ENCODE peak calls at places on chromosomes 16 and 17, in four cellular contexts. R is pancreas; O is CD4-positive, alpha-beta T cell; N is T-cell. H is an unnamed sample.

GRCh38 chr16:57620316-57621231 is 7.9 kb upstream of the ADGRG1 start:
- DNase-seq in R (peak), O (no peak), N (no peak), H (no peak)

GRCh38 chr17:12631076-12631475 is 34.6 kb upstream of the MYOCD start:
- DNase-seq in N (no peak), R (no peak), O (no peak), H (no peak)

GRCh38 chr17:60353773-60354172 is 38.2 kb downstream of the USP32 start:
- DNase-seq in R (no peak), O (no peak), N (no peak), H (no peak)

GRCh38 chr17:81837641-81838040 is 2.8 kb upstream of the PPP1R27 start:
- DNase-seq in N (no peak), R (no peak), O (no peak), H (no peak)

GRCh38 chr17:18039535-18040286 is 503 bp downstream of the GID4 start:
- DNase-seq in O (no peak), N (no peak), R (peak), H (no peak)

GRCh38 chr17:69269174-69269998 is 40.8 kb upstream of the ABCA10 start:
- DNase-seq in R (no peak), N (no peak), O (no peak), H (no peak)

GRCh38 chr17:73798111-73798748 is 154.0 kb upstream of the SDK2 start:
- DNase-seq in N (no peak), R (no peak), O (no peak), H (no peak)

GRCh38 chr17:28871056-28871579 is 16.3 kb downstream of the ERAL1 start:
- DNase-seq in R (no peak), N (peak), O (peak), H (no peak)

GRCh38 chr16:52384378-52384777 is 162.6 kb downstream of the TOX3 start:
- DNase-seq in R (no peak), N (no peak), O (no peak), H (no peak)

GRCh38 chr16:16137110-16137509 is 86.2 kb downstream of the ABCC6 start:
- DNase-seq in O (no peak), R (no peak), N (no peak), H (no peak)

GRCh38 chr17:29563816-29564215 is 3.0 kb downstream of the ABHD15 start:
- DNase-seq in N (no peak), O (no peak), R (peak), H (no peak)

GRCh38 chr17:63772801-63773271 is 561 bp downstream of the CCDC47 start:
- DNase-seq in O (no peak), N (no peak), R (no peak), H (no peak)

GRCh38 chr16:29656688-29657523 is 6.1 kb upstream of the SPN start:
- DNase-seq in O (no peak), R (no peak), N (no peak), H (no peak)

GRCh38 chr16:49492090-49492801 is 118.6 kb downstream of the C16orf78 start:
- DNase-seq in N (no peak), O (peak), R (peak), H (peak)

GRCh38 chr17:80465316-80465974 is 11.0 kb downstream of the NPTX1 start:
- DNase-seq in O (no peak), N (no peak), R (peak), H (no peak)

GRCh38 chr17:61454095-61454931 is 2.1 kb downstream of the TBX4 start:
- DNase-seq in N (no peak), O (no peak), R (no peak), H (no peak)

GRCh38 chr17:32265192-32265895 is at the start of gene RHBDL3:
- DNase-seq in N (no peak), O (no peak), R (no peak), H (no peak)

GRCh38 chr16:29926675-29927522 is 873 bp upstream of the KCTD13 start:
- DNase-seq in R (no peak), N (no peak), O (no peak), H (no peak)

GRCh38 chr16:27383511-27384243 is 18.3 kb upstream of the IL21R start:
- DNase-seq in R (no peak), N (no peak), O (no peak), H (no peak)

GRCh38 chr16:21167360-21167759 is 8.9 kb downstream of the LDAF1 start:
- DNase-seq in O (no peak), N (no peak), R (no peak), H (no peak)

GRCh38 chr16:80973991-80974390 is 32.7 kb downstream of the CMC2 start:
- DNase-seq in R (no peak), N (no peak), O (no peak), H (no peak)

GRCh38 chr16:85188822-85189672 is 76.8 kb upstream of the CIBAR2 start:
- DNase-seq in O (no peak), R (peak), N (no peak), H (no peak)

GRCh38 chr17:76805319-76805718 is 62.9 kb upstream of the MGAT5B start:
- DNase-seq in O (no peak), N (no peak), R (no peak), H (no peak)

GRCh38 chr17:82859431-82860403 is 19.9 kb upstream of the ZNF750 start:
- DNase-seq in O (peak), N (peak), R (no peak), H (no peak)

GRCh38 chr17:6592193-6592592 is 35.8 kb upstream of the PITPNM3 start:
- DNase-seq in O (no peak), R (no peak), N (no peak), H (no peak)

GRCh38 chr17:55348749-55349354 is 72.8 kb downstream of the MMD start:
- DNase-seq in O (peak), N (no peak), R (no peak), H (no peak)

GRCh38 chr17:9643611-9644010 is 1.7 kb upstream of the USP43 start:
- DNase-seq in R (no peak), O (no peak), N (no peak), H (no peak)

H was measured in effector CD8-positive, alpha-beta T cell.